ENCODE peak calls at places on chromosomes 11 and 22, in four cellular contexts. F is ovary, G is uterus, Y is H1. M is an unnamed sample.

GRCh38 chr11:116984186-116984585 is 114.0 kb downstream of the SIK3 start:
- DNase-seq in F (no peak), G (no peak), Y (no peak), M (no peak)

GRCh38 chr11:92779746-92780145 is 189.7 kb upstream of the MTNR1B start:
- DNase-seq in F (no peak), G (no peak), Y (no peak), M (no peak)

GRCh38 chr22:47515384-47516125 is 753.1 kb downstream of the TBC1D22A start:
- DNase-seq in F (no peak), G (no peak), Y (no peak), M (no peak)

GRCh38 chr11:112834277-112834755 is 126.9 kb upstream of the NCAM1 start:
- DNase-seq in F (no peak), G (no peak), Y (no peak), M (no peak)

GRCh38 chr11:126282361-126282741 is 542 bp upstream of the TIRAP start:
- DNase-seq in F (peak), G (peak), Y (peak), M (no peak)

GRCh38 chr22:37643225-37643847 is 3.9 kb downstream of the SH3BP1 start:
- DNase-seq in F (peak), G (peak), Y (peak), M (peak)

GRCh38 chr11:92383430-92383829 is 158.8 kb downstream of the FAT3 start:
- DNase-seq in F (no peak), G (no peak), Y (no peak), M (no peak)

GRCh38 chr11:74611369-74611861 is 19.0 kb downstream of the POLD3 start:
- DNase-seq in F (no peak), G (no peak), Y (no peak), M (no peak)

GRCh38 chr11:61587951-61588695 is 7.2 kb upstream of the SYT7 start:
- DNase-seq in F (no peak), G (peak), Y (peak), M (peak)

GRCh38 chr11:2234963-2235362 is 35.4 kb downstream of the ASCL2 start:
- DNase-seq in F (no peak), G (no peak), Y (no peak), M (no peak)

GRCh38 chr11:80846979-80847378 is 1406.1 kb upstream of the TENM4 start:
- DNase-seq in F (no peak), G (no peak), Y (no peak), M (no peak)

GRCh38 chr11:100810146-100810545 is 123.1 kb downstream of the ARHGAP42 start:
- DNase-seq in F (no peak), G (no peak), Y (no peak), M (no peak)

GRCh38 chr22:50696799-50697561 is 24.4 kb downstream of the SHANK3 start:
- DNase-seq in F (peak), G (no peak), Y (peak), M (peak)

GRCh38 chr22:46028069-46028991 is 51.4 kb upstream of the WNT7B start:
- DNase-seq in F (peak), G (peak), Y (no peak), M (no peak)

GRCh38 chr11:61028135-61028729 is 56.8 kb downstream of the CD6 start:
- DNase-seq in F (no peak), G (no peak), Y (no peak), M (no peak)

GRCh38 chr11:12803086-12803826 is 129.0 kb downstream of the TEAD1 start:
- DNase-seq in F (no peak), G (no peak), Y (no peak), M (no peak)

GRCh38 chr11:110778351-110778750 is 66.1 kb upstream of the ARHGAP20 start:
- DNase-seq in F (no peak), G (no peak), Y (no peak), M (no peak)

GRCh38 chr11:96314326-96315050 is 28.5 kb downstream of the MAML2 start:
- DNase-seq in F (no peak), G (no peak), Y (no peak), M (no peak)
- TF ChIP-seq POLR2A in F (no peak), G (no peak), Y (no peak), M (no peak)

GRCh38 chr11:18011633-18012313 is 1.1 kb downstream of the SERGEF start:
- DNase-seq in F (peak), G (no peak), Y (no peak), M (no peak)
- TF ChIP-seq POLR2A in F (no peak), G (no peak), Y (no peak), M (no peak)

GRCh38 chr11:115778928-115779650 is 274.9 kb upstream of the CADM1 start:
- DNase-seq in F (no peak), G (no peak), Y (no peak), M (no peak)
- TF ChIP-seq POLR2A in F (no peak), G (no peak), Y (no peak), M (no peak)

GRCh38 chr11:68840661-68841653 is 759 bp downstream of the CPT1A start:
- DNase-seq in F (peak), G (peak), Y (peak), M (peak)
- TF ChIP-seq POLR2A in F (no peak), G (no peak), Y (no peak), M (no peak)

DNA sequence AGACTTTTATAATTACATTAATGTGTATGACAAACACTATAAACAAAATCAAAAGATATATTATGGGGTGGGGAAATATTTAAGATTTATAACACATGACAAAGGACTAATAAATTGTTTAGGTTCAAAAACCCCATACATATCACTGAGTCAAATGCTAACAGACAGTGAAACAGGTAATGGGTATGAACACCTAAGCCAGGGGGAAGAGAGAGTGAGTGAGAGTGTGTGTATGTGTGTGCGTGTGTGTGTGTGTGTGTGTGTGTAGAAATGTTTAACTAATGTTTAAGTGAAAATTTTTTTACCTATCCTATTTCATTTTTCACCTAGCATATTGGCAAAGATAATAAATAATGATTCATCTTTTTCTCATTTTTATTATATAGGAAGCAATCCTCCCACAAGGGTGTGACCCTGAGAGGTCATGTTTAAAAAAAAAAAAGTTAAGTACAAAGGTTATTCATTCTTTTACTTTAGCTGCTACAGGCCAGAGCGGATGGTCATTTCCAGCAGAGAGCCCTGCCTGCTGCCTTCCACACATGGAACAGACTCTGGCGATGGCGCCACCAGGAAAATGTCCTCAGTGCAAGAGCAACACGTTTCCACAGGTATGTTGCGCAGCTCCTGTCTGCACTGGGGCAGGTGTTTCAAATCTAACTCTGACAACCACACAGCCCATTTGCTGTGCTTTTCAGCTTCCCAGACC is 72.9 kb downstream of the PISD start:
- DNase-seq in F (no peak), G (no peak), Y (no peak), M (no peak)
- TF ChIP-seq POLR2A in F (no peak), G (no peak), Y (no peak), M (no peak)

DNA sequence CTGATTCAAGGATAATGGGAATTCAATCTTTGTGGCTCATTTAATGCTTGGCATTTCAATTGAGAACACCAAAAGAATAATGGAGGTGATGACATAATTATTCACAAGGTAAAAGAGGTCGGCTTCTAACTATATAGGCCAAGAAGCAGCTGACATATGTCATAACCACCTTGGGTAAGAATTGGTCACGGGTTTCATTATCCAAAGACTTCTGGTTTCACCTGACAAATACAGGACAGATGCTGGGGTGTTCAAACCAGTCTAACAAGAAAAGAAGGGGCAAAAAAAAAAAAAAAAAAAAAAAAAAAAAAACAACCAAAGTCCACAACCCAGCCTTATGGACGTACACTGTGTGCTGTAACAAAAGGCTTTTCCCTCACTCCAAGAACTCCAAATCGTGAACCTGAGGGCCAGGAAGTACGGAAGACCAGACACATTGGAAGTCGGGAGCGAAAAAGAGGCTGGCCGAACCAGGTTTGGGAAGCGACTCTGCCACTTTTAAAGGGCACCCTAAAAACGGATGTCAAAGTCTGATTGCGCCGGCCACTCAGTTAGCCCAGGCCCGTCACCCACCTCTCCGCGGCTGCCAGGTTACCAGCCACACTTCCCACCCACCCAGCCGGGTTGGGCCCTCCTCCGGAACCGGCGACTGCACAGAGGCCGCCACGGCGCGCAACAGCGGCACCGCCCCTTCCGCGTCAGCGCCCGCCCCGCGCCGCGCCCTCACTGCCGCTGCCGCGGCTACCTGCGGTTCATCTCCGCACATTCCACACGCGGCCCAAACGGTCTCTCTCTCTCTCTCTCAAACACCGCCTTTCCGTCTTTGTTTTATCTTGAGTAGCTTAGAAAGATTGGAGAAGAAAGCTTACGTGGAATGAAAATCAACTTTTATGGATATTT is at the start of gene HARBI1:
- DNase-seq in F (peak), G (peak), Y (peak), M (peak)
- TF ChIP-seq POLR2A in F (peak), G (no peak), Y (no peak), M (peak)

GRCh38 chr22:42662114-42663021 is 13.2 kb upstream of the CYB5R3 start:
- DNase-seq in F (peak), G (peak), Y (peak), M (peak)
- TF ChIP-seq POLR2A in F (peak), G (no peak), Y (no peak), M (no peak)

GRCh38 chr11:10933455-10934292 is 75.8 kb upstream of the ZBED5 start:
- DNase-seq in F (peak), G (peak), Y (peak), M (peak)
- TF ChIP-seq POLR2A in F (peak), G (no peak), Y (no peak), M (peak)

GRCh38 chr22:42959472-42960145 is 55.3 kb downstream of the PACSIN2 start:
- DNase-seq in F (peak), G (peak), Y (no peak), M (no peak)
- TF ChIP-seq POLR2A in F (no peak), G (no peak), Y (no peak), M (no peak)

GRCh38 chr22:22060200-22061084 is 77.9 kb upstream of the TOP3B start:
- DNase-seq in F (peak), G (peak), Y (peak), M (peak)
- TF ChIP-seq POLR2A in F (no peak), G (no peak), Y (no peak), M (no peak)